ENCODE peak calls at places on chromosome 3, in seven cellular contexts. H, Y, M, W, V, I and N are unnamed samples. For H3K4me1, the result is how much of the 10 kb centered on the place peaks cover.

GRCh38 chr3:25555695-25556094 is 109.0 kb downstream of the TOP2B start:
- DNase-seq in V (no peak), I (no peak), Y (no peak), W (no peak), M (no peak), H (no peak), N (no peak)

GRCh38 chr3:100994809-100995208 is 1.6 kb upstream of the ABI3BP start:
- DNase-seq in H (no peak), V (no peak), I (no peak), W (no peak), Y (no peak), M (no peak), N (no peak)

GRCh38 chr3:29871087-29871486 is 590.2 kb downstream of the RBMS3 start:
- DNase-seq in M (no peak), W (no peak), H (no peak), Y (no peak), V (no peak), I (no peak), N (no peak)

GRCh38 chr3:46325645-46326300 is 28.1 kb upstream of the CCR2 start:
- DNase-seq in I (peak), M (no peak), Y (no peak), H (no peak), V (no peak), W (no peak), N (no peak)

GRCh38 chr3:185979721-185980121 is 41.9 kb upstream of the TRA2B start:
- DNase-seq in V (no peak), I (no peak), M (no peak), W (no peak), Y (no peak), H (no peak), N (no peak)

GRCh38 chr3:134600685-134601502 is 49.9 kb downstream of the KY start:
- DNase-seq in V (peak), I (no peak), H (peak), M (peak), Y (peak), W (peak), N (peak)

GRCh38 chr3:169818330-169818729 is 5.6 kb upstream of the LRRC34 start:
- DNase-seq in H (peak), V (no peak), I (no peak), Y (no peak), W (no peak), M (no peak), N (no peak)

GRCh38 chr3:101972430-101973162 is 123.3 kb downstream of the NFKBIZ start:
- DNase-seq in M (no peak), Y (no peak), I (no peak), V (no peak), W (no peak), H (no peak), N (no peak)

GRCh38 chr3:7201784-7202183 is 340.9 kb downstream of the GRM7 start:
- DNase-seq in I (no peak), V (no peak), H (no peak), Y (no peak), M (no peak), W (no peak), N (no peak)

GRCh38 chr3:119492810-119493209 is 5.5 kb upstream of the TIMMDC1 start:
- DNase-seq in V (no peak), Y (no peak), I (no peak), H (no peak), W (no peak), M (no peak), N (no peak)

GRCh38 chr3:45180051-45180450 is 33.9 kb upstream of the CDCP1 start:
- DNase-seq in W (peak), M (no peak), I (no peak), H (peak), V (no peak), Y (no peak), N (no peak)

DNA sequence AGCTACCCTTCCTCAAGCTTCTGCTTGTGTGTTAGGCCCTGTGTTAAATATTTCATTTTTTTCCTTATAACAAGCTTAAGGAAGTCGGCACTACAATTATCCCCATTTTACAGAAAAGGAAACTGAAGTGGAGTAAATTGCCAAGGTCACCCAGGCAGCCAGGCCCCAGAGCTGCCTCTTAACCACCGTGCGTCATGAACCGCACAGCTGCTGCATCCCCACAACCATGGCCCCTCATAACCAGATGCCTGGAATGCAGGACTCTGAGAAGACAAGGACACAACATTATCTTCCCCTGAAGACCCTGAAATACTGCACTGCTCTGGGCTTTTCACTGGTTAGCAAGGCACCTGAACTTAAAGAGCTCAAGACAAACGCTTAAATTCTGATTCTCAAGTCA is 14.6 kb downstream of the LRIG1 start:
- DNase-seq in M (no peak), Y (no peak), V (no peak), I (no peak), W (no peak), H (peak), N (no peak)
- H3K4me1 ChIP-seq in M (half or more), Y (half or more), V (half or more), I (under half), W (under half), H (half or more), N (half or more)

GRCh38 chr3:27720029-27720518 is 2.0 kb downstream of the EOMES start:
- DNase-seq in H (no peak), I (no peak), Y (no peak), V (no peak), M (peak), W (peak), N (no peak)

GRCh38 chr3:27722957-27723802 is 1.1 kb upstream of the EOMES start:
- DNase-seq in M (no peak), Y (no peak), V (no peak), H (no peak), W (no peak), I (no peak), N (no peak)

GRCh38 chr3:27723803-27724458 is 1.8 kb upstream of the EOMES start:
- DNase-seq in H (no peak), Y (no peak), I (no peak), V (no peak), W (no peak), M (no peak), N (no peak)

GRCh38 chr3:27720899-27721716 is 1.0 kb downstream of the EOMES start:
- DNase-seq in I (no peak), H (no peak), M (peak), V (no peak), W (peak), Y (no peak), N (no peak)

DNA sequence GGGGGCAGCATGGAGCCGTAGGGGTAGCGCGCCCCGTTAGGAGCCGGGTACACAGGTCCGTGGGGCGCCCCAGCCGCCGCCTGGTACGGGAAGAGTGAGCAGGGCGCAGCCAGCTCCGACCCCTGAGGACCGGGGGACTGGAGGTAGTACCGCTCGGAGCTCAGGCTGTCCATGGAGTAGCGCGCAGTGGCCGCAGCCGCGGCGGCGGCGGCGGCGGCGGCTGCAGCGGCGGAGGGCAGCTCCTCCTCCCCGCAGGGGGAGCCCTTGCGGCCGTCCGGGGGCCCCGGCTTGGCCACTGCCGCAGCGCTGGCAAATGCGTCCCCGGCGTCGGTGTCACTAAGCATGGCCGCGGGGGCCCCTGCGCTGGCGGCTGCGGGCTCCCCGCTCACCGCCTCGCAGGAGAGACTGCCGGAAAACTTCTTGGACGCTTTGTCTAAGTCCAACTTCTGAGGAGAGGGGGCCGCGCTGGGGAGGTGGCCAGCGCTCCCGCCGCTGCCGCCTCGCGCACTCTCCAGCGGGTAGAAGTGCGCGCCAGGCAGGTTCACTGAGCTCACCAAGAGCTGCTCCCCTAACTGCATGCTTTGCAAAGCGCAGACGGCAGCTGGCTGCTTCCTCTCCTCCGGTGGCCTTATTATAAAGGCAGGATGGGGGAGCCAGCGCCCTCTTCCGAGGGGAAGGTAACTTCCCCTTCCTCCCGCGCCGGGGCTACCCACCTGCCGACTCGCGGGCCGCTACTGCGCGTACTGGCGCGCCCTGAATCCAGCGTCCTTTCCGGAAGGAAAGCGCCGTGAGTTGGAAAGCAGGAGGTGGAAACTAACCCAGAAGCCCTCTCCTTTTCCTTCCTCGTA is at the start of gene EOMES:
- DNase-seq in W (peak), I (no peak), Y (peak), H (peak), M (peak), V (no peak), N (peak)
- TF ChIP-seq CTCF in W (no peak), I (no peak), Y (no peak), H (no peak), M (peak), V (peak), N (no peak)

DNA sequence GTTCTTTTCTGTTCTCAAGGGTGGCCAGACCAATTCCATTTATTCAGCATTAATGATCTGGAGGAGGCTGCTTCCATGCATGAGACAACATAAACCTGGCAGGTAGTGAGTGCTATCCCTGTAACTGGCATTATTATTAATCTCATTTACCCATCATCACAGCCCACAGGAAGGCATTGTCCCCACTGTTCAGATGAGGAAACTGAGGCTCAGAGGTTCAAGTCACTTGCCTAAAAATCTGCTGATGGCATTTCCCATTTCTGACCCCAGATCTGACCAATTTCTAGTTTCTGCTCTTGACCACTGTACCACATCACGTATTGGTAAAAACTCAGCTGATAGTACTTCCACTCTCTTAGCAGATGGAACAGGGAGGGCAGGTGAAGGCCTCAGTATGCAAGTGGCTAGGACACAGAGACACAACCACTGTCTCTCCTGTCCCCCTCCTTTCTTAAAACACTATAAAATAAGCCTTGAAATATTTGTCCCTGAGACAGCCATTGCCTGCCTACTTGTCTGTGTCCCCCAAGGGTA is 36.1 kb downstream of the TRANK1 start:
- DNase-seq in V (no peak), M (no peak), W (no peak), I (no peak), Y (no peak), H (no peak), N (no peak)
- H3K4me1 ChIP-seq in V (under half), M (half or more), W (under half), I (under half), Y (under half), H (under half), N (under half)

GRCh38 chr3:1693145-1693544 is 405.5 kb upstream of the CNTN4 start:
- DNase-seq in M (no peak), I (no peak), V (no peak), Y (no peak), H (no peak), W (no peak), N (no peak)
- TF ChIP-seq CTCF in M (no peak), I (no peak), V (no peak), Y (no peak), H (no peak), W (no peak), N (no peak)

DNA sequence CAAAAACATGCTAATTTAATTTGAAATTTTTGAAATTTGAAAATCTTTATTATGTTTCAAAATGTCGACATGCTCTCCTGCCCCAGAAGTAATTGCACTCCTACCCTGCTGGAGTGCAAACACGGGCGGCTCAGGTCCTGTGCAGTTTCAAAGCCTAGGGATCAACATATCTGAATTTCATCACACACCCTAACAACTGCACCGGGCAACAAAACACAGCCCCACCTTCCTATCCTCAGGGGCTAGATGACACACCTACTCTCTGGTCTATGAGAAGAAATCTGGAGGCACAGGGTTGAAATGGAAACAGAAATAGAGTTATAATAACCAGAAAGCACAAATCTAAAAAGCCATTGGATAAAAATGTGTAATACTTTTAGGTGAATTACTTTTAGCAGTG is 61.4 kb downstream of the BFSP2 start:
- DNase-seq in I (no peak), W (no peak), H (no peak), M (no peak), Y (no peak), V (no peak), N (no peak)
- H3K4me1 ChIP-seq in I (under half), W (under half), H (under half), M (under half), Y (under half), V (under half), N (under half)

DNA sequence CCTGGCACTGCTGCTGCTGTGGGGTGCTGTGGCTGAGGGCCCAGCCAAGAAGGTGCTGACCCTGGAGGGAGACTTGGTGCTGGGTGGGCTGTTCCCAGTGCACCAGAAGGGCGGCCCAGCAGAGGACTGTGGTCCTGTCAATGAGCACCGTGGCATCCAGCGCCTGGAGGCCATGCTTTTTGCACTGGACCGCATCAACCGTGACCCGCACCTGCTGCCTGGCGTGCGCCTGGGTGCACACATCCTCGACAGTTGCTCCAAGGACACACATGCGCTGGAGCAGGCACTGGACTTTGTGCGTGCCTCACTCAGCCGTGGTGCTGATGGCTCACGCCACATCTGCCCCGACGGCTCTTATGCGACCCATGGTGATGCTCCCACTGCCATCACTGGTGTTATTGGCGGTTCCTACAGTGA is 2.1 kb downstream of the GRM2 start:
- DNase-seq in I (no peak), W (no peak), H (no peak), M (no peak), Y (peak), V (no peak), N (no peak)
- TF ChIP-seq CTCF in I (no peak), W (no peak), H (no peak), M (no peak), Y (no peak), V (no peak), N (no peak)